ENCODE peak calls at places on chromosome 4, in four cellular contexts. O is GM23248; I is fibroblast of lung; F is CD4-positive, CD25-positive, alpha-beta regulatory T cell. B is an unnamed sample. For H3K4me1, the result is how much of the 10 kb centered on the place peaks cover.

GRCh38 chr4:44623687-44624086 is 27.7 kb downstream of the YIPF7 start:
- DNase-seq in O (no peak), I (no peak), F (no peak), B (no peak)

GRCh38 chr4:138775890-138776289 is 239.7 kb upstream of the NOCT start:
- DNase-seq in O (peak), I (peak), F (no peak), B (peak)

GRCh38 chr4:140653718-140654515 is 85.2 kb upstream of the UCP1 start:
- DNase-seq in O (peak), I (peak), F (no peak), B (no peak)

GRCh38 chr4:90718926-90719325 is 591.7 kb downstream of the CCSER1 start:
- DNase-seq in O (no peak), I (no peak), F (no peak), B (no peak)

GRCh38 chr4:59179372-59179771 is 2020.8 kb upstream of the ADGRL3 start:
- DNase-seq in O (no peak), I (no peak), F (no peak), B (no peak)

GRCh38 chr4:101000496-101000895 is 346.8 kb downstream of the PPP3CA start:
- DNase-seq in O (no peak), I (no peak), F (no peak), B (no peak)

GRCh38 chr4:74570095-74570494 is 125.2 kb downstream of the AREG start:
- DNase-seq in O (no peak), I (no peak), F (no peak), B (no peak)

GRCh38 chr4:121272526-121272925 is 108.3 kb downstream of the QRFPR start:
- DNase-seq in O (peak), I (peak), F (peak), B (no peak)

GRCh38 chr4:76458829-76459228 is 23.8 kb downstream of the SHROOM3 start:
- DNase-seq in O (no peak), I (no peak), F (no peak), B (no peak)

GRCh38 chr4:183158062-183158461 is 59.0 kb downstream of the WWC2 start:
- DNase-seq in O (peak), I (peak), F (no peak), B (no peak)

GRCh38 chr4:94415448-94415847 is 36.3 kb upstream of the PDLIM5 start:
- DNase-seq in O (no peak), I (no peak), F (no peak), B (no peak)

GRCh38 chr4:5157721-5158390 is 106.6 kb downstream of the STK32B start:
- DNase-seq in O (peak), I (no peak), F (no peak), B (no peak)

GRCh38 chr4:7964890-7965662 is 25.4 kb upstream of the AFAP1 start:
- DNase-seq in O (peak), I (peak), F (peak), B (no peak)

GRCh38 chr4:105896461-105896939 is 1.2 kb downstream of the NPNT start:
- DNase-seq in O (no peak), I (no peak), F (no peak), B (no peak)

GRCh38 chr4:101031971-101032370 is 315.4 kb downstream of the PPP3CA start:
- DNase-seq in O (no peak), I (no peak), F (no peak), B (no peak)

GRCh38 chr4:133593764-133594163 is 444.7 kb downstream of the PCDH10 start:
- DNase-seq in O (no peak), I (no peak), F (no peak), B (no peak)

GRCh38 chr4:185837415-185838103 is 25.6 kb upstream of the SORBS2 start:
- DNase-seq in O (no peak), I (no peak), F (no peak), B (no peak)

GRCh38 chr4:17058506-17058905 is 160.1 kb upstream of the LDB2 start:
- DNase-seq in O (peak), I (peak), F (no peak), B (no peak)

GRCh38 chr4:156939801-156940200 is 31.8 kb downstream of the PDGFC start:
- DNase-seq in O (peak), I (peak), F (no peak), B (no peak)

GRCh38 chr4:33071552-33071951 is 2351.4 kb downstream of the PCDH7 start:
- DNase-seq in O (peak), I (peak), F (no peak), B (no peak)

GRCh38 chr4:81215219-81215892 is at the start of gene PRKG2:
- DNase-seq in O (peak), I (peak), F (no peak), B (no peak)

GRCh38 chr4:4735870-4736269 is 123.6 kb upstream of the MSX1 start:
- DNase-seq in O (peak), I (peak), F (no peak), B (no peak)

GRCh38 chr4:105189855-105190650 is 43.4 kb downstream of the TET2 start:
- DNase-seq in O (no peak), I (no peak), F (no peak), B (no peak)

GRCh38 chr4:56764775-56765174 is 56.7 kb downstream of the SPINK2 start:
- DNase-seq in O (peak), I (no peak), F (no peak), B (no peak)

GRCh38 chr4:94419956-94420355 is 31.8 kb upstream of the PDLIM5 start:
- DNase-seq in O (peak), I (peak), F (no peak), B (no peak)

GRCh38 chr4:10083861-10084641 is 32.5 kb downstream of the WDR1 start:
- DNase-seq in O (no peak), I (no peak), F (no peak), B (no peak)

GRCh38 chr4:148270600-148270999 is 171.6 kb downstream of the NR3C2 start:
- DNase-seq in O (no peak), I (no peak), F (no peak), B (no peak)

GRCh38 chr4:87068591-87069021 is 133.8 kb downstream of the AFF1 start:
- DNase-seq in O (no peak), I (peak), F (no peak), B (peak)

GRCh38 chr4:93710847-93711430 is 117.6 kb upstream of the ATOH1 start:
- DNase-seq in O (no peak), I (no peak), F (no peak), B (no peak)

GRCh38 chr4:125112536-125112935 is 202.2 kb upstream of the FAT4 start:
- DNase-seq in O (no peak), I (no peak), F (no peak), B (no peak)

GRCh38 chr4:8641931-8642650 is 49.5 kb downstream of the CPZ start:
- DNase-seq in O (no peak), I (no peak), F (no peak), B (no peak)

GRCh38 chr4:104531390-104531789 is 36.7 kb upstream of the CXXC4 start:
- DNase-seq in O (no peak), I (peak), F (no peak), B (no peak)

GRCh38 chr4:29309050-29309449 is 1411.1 kb upstream of the PCDH7 start:
- DNase-seq in O (peak), I (peak), F (no peak), B (no peak)

GRCh38 chr4:25861951-25862410 is 807 bp downstream of the SEL1L3 start:
- DNase-seq in O (peak), I (peak), F (peak), B (peak)

GRCh38 chr4:11424000-11424399 is 4.7 kb downstream of the HS3ST1 start:
- DNase-seq in O (peak), I (peak), F (peak), B (peak)

GRCh38 chr4:175951794-175952193 is 113.8 kb upstream of the WDR17 start:
- DNase-seq in O (peak), I (no peak), F (no peak), B (no peak)

GRCh38 chr4:149279790-149280189 is 535.9 kb downstream of the IQCM start:
- DNase-seq in O (peak), I (peak), F (no peak), B (no peak)

GRCh38 chr4:125703443-125703842 is 388.7 kb downstream of the FAT4 start:
- DNase-seq in O (peak), I (peak), F (no peak), B (no peak)

GRCh38 chr4:20252656-20253271 is 1.1 kb downstream of the SLIT2 start:
- DNase-seq in O (peak), I (peak), F (no peak), B (no peak)

GRCh38 chr4:125370478-125370877 is 55.7 kb downstream of the FAT4 start:
- DNase-seq in O (no peak), I (no peak), F (no peak), B (no peak)

DNA sequence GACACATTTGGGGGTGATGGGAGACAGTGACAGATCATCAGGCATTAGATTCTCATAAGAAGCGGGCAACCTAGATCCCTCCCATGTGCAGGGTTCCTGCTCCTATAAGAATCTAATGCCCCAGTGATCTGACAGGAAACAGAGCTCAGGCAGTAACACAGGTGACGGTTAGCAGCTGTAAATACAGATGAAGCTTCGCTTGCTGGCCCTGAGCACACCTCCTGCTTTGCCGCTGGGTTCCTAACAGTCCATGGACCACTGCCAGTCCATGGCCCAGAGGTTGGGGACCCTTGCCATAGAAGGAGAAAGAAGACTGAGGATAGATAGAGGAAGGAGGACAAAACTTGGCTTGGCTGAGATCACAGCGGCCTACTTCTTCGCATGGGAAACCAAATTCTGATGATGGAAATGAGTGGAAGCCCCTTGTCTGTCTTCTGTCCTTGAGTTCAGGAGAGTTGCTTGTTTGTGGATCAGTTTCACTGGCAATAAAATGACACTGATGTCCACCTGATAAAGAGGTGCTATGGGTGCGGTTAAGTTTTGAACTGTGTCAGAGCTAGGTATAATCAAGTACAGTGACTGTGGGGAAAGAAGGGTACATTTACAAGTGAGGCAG is 1.7 kb upstream of the TIFA start:
- DNase-seq in O (no peak), I (no peak), F (peak), B (peak)
- H3K27ac ChIP-seq in O (no peak), I (no peak), F (peak), B (peak)

GRCh38 chr4:13540446-13541175 is 3.7 kb downstream of the NKX3-2 start:
- DNase-seq in O (no peak), I (no peak), F (no peak), B (no peak)
- H3K4me3 ChIP-seq in O (no peak), I (no peak), F (no peak), B (no peak)

DNA sequence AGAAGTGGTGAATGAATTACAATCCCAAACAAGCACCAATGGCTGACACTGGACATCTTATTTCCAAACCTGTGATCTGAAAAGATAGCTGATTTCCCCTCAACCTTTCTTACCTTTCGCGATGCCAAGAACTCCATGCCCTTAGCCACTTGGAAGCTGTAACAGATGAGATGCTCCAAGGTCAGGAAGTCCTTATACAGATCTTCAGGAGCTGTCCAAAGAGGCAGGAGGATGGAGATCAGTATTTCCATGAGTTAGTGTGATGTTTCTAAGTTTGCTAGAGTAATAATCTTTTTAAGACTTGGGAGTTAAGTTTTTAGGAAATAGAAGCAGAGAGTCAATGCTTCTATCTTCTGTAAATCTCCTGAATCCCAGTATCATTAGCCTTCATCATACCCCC is 32.9 kb downstream of the KDR start:
- DNase-seq in O (no peak), I (no peak), F (no peak), B (no peak)
- H3K4me1 ChIP-seq in O (under half), I (under half), F (under half), B (under half)

GRCh38 chr4:2817136-2817535 is 24.3 kb downstream of the SH3BP2 start:
- DNase-seq in O (no peak), I (no peak), F (no peak), B (no peak)

GRCh38 chr4:2817701-2818350 is 24.9 kb downstream of the SH3BP2 start:
- DNase-seq in O (peak), I (no peak), F (no peak), B (no peak)

GRCh38 chr4:2819244-2820215 is 24.1 kb upstream of the ADD1 start:
- DNase-seq in O (no peak), I (no peak), F (no peak), B (no peak)

GRCh38 chr4:2820216-2820982 is 23.2 kb upstream of the ADD1 start:
- DNase-seq in O (no peak), I (no peak), F (no peak), B (no peak)

DNA sequence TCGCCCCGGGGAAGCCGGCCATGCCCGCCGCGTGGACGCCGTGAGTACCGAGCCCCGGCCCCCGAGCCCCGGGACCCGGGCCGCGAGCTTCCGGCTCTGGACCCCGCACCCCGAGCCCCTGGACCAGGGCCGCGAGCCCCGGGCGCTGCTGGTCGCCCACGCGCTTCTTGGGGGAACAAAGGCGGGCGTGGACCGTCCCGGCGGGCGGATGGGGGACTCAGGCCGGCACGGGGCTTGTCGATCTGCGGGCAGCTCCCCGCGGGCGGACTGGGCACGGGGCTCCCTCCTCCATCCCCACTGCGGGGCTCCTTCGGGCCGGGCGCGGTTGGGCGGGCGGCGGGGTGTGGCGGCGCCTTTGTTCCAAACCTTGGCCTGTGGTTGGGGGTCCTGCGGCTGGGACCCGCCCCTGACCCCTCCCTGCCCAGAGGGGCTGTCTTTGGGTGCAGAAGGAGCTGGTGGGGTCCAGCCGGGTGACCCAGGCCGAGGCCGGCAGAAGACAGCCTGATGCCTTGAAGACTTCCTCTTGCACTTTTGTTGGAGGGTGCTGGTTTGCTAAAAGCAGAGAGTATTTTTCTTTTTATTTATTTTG is 25.2 kb upstream of the ADD1 start:
- DNase-seq in O (peak), I (no peak), F (no peak), B (no peak)
- H3K27ac ChIP-seq in O (no peak), I (peak), F (peak), B (no peak)

DNA sequence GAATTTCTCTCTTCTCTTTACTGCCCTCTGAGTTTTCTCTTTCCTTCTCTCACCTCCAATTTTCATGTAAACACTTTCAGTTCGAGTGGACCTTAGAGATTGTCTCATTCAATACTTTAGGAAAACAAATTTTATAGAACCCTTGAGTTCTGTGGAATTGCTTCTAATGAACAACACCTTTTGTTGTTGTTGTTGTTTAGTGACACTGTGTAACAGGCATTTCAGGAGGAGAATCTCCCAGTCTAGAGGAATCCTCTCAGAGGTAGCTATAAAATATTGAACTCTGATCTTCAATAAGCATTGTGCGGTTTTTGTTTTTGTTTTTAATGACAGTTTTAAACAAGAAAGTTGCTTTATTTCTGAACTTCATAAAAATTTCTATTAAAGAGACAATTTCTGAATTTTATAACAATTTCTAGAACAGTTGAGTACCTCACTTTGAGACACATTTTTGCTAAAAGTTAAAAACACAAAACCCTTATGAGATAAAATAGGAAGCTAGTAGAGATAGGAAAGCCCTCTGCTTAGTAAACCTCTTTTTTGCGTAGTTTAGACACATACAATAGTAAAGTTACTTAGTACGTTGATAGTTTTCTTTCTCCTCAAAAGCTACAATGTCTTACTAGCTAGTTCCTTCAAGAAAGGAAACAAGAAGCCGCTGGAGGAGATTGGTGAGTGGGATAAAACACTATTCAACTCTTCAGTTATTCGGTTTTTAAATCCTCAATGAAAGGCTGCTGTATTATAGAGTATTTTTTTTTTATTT is 38.8 kb downstream of the CLCN3 start:
- DNase-seq in O (peak), I (no peak), F (no peak), B (no peak)
- H3K4me3 ChIP-seq in O (peak), I (peak), F (peak), B (peak)

GRCh38 chr4:142977182-142977581 is 131.1 kb upstream of the INPP4B start:
- DNase-seq in O (no peak), I (no peak), F (no peak), B (no peak)
- H3K4me1 ChIP-seq in O (under half), I (under half), F (under half), B (under half)

GRCh38 chr4:3724319-3725231 is 41.6 kb upstream of the ADRA2C start:
- DNase-seq in O (peak), I (no peak), F (no peak), B (no peak)
- H3K27ac ChIP-seq in O (no peak), I (no peak), F (no peak), B (no peak)

GRCh38 chr4:159047478-159048165 is 55.3 kb upstream of the RAPGEF2 start:
- DNase-seq in O (peak), I (peak), F (no peak), B (no peak)
- H3K4me3 ChIP-seq in O (peak), I (no peak), F (no peak), B (no peak)